ENCODE peak calls at places on chromosomes 11 and 22, in four cellular contexts. R is WTC11, Y is A549, F is K562. Q is an unnamed sample.

GRCh38 chr11:34789196-34789834 is 126.9 kb downstream of the APIP start:
- DNase-seq in R (no peak), Y (no peak), F (no peak), Q (no peak)

GRCh38 chr11:130404727-130405126 is 23.7 kb downstream of the ADAMTS8 start:
- DNase-seq in R (no peak), Y (no peak), F (no peak), Q (no peak)

GRCh38 chr22:24553597-24554315 is 1.2 kb downstream of the GUCD1 start:
- DNase-seq in R (no peak), Y (no peak), F (no peak), Q (peak; percentile 25)

GRCh38 chr11:63958013-63958412 is 16.4 kb upstream of the COX8A start:
- DNase-seq in R (no peak), Y (no peak), F (no peak), Q (no peak)

GRCh38 chr22:17647452-17647851 is 8.9 kb downstream of the BCL2L13 start:
- DNase-seq in R (no peak), Y (no peak), F (no peak), Q (no peak)

GRCh38 chr22:37746366-37747089 is 49.7 kb downstream of the TRIOBP start:
- DNase-seq in R (peak; percentile 45), Y (no peak), F (peak; percentile 64), Q (no peak)

GRCh38 chr11:20337526-20338154 is 25.9 kb upstream of the HTATIP2 start:
- DNase-seq in R (peak; percentile 36), Y (peak; percentile 42), F (no peak), Q (peak; percentile 18)

GRCh38 chr11:95835351-95835750 is 45.1 kb downstream of the CEP57 start:
- DNase-seq in R (no peak), Y (no peak), F (no peak), Q (no peak)

GRCh38 chr11:87281496-87281895 is 243.8 kb downstream of the TMEM135 start:
- DNase-seq in R (no peak), Y (peak; percentile 28), F (no peak), Q (peak; percentile 7)

GRCh38 chr22:40541300-40541699 is 95.2 kb downstream of the MRTFA start:
- DNase-seq in R (no peak), Y (no peak), F (no peak), Q (no peak)

GRCh38 chr22:46617250-46618103 is 2.7 kb upstream of the GRAMD4 start:
- DNase-seq in R (no peak), Y (no peak), F (no peak), Q (no peak)

GRCh38 chr11:121318848-121319834 is 26.6 kb downstream of the SC5D start:
- DNase-seq in R (no peak), Y (peak; percentile 26), F (no peak), Q (peak; percentile 30)

GRCh38 chr11:121323208-121323607 is 30.6 kb downstream of the SC5D start:
- DNase-seq in R (no peak), Y (no peak), F (no peak), Q (no peak)

GRCh38 chr11:121326230-121326629 is 33.7 kb downstream of the SC5D start:
- DNase-seq in R (no peak), Y (no peak), F (no peak), Q (no peak)

DNA sequence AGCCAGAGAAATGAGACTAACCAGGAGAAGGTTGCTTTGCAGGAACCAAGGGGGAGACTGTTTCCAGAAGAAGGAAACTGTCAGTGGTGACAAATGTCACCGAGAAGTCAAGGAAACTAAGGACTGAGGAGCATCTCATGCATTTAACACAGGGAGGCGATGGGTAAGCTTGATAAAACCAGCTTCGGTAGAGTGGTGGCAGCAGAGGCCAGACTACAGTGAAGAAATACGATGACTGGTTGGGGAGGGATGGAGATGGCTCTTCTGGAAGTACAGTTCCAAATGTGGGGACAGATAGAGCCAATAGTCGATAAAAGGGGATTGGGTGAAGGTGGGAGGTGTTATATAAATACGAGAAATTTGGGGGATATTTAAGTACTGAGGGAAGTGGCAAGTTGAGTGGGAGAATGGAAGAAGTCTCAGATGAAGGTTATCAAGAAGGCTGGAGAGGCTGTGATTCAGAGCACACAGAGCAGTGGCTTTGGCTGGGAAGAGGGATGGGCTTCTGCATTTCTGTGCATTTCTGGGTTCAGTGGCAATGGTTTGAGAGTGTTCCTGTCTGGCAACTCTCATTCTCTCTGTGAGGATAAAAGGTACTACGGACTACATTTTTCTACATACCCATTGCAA is 29.2 kb downstream of the SC5D start:
- DNase-seq in R (peak; percentile 46), Y (peak; percentile 15), F (no peak), Q (no peak)
- TF ChIP-seq HMGXB4 in R (no peak), Y (no peak), F (no peak), Q (no peak)

GRCh38 chr22:29758068-29758622 is 8.7 kb downstream of the ZMAT5 start:
- DNase-seq in R (no peak), Y (no peak), F (no peak), Q (no peak)

GRCh38 chr22:29758959-29759358 is 7.8 kb downstream of the ZMAT5 start:
- DNase-seq in R (no peak), Y (no peak), F (no peak), Q (no peak)

GRCh38 chr22:29766632-29767288 is at the start of gene ZMAT5:
- DNase-seq in R (peak; percentile 96), Y (peak; percentile 94), F (peak; percentile 90), Q (peak; percentile 96)

GRCh38 chr22:29765905-29766631 is 739 bp downstream of the ZMAT5 start:
- DNase-seq in R (peak; percentile 23), Y (no peak), F (peak; percentile 43), Q (peak; percentile 81)

GRCh38 chr22:29762263-29762662 is 4.5 kb downstream of the ZMAT5 start:
- DNase-seq in R (peak; percentile 48), Y (peak; percentile 67), F (no peak), Q (no peak)
- TF ChIP-seq HMGXB4 in R (no peak), Y (no peak), F (no peak), Q (no peak)

GRCh38 chr11:75475767-75476650 is 43.0 kb upstream of the KLHL35 start:
- DNase-seq in R (no peak), Y (no peak), F (no peak), Q (no peak)
- TF ChIP-seq HMGXB4 in R (no peak), Y (no peak), F (no peak), Q (no peak)

GRCh38 chr11:61972796-61973602 is 5.6 kb upstream of the FTH1 start:
- DNase-seq in R (no peak), Y (peak; percentile 79), F (no peak), Q (peak; percentile 95)
- TF ChIP-seq HMGXB4 in R (no peak), Y (no peak), F (no peak), Q (peak; percentile 46)

DNA sequence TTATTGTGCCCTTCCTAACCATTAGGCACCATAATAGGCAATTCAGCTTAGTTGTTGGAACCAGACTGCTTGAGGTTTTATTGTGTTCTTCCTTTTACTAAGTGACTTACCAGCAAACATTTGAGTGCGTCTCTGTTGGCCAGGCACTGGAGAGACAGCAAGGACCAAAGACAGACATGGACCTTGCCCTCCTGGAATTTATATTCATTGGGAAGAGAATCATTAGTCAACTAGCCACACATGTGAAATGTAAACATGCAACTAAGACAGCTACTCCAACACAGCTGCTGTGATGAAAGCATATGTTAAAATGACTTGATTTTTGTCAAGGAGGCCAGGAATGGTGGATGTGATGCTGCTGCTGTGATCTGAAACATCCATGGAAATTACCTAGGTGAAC is 106.4 kb downstream of the TRAF6 start:
- DNase-seq in R (no peak), Y (no peak), F (no peak), Q (no peak)
- TF ChIP-seq HMGXB4 in R (no peak), Y (no peak), F (no peak), Q (no peak)